ENCODE peak calls at places on chromosomes 6 and 20, in eight cellular contexts. L is left ventricle myocardium inferior, C is right cardiac atrium, F is EH, J is WTC11, R is immature natural killer cell, O is naive B cell, I is thoracic aorta. A is an unnamed sample.

GRCh38 chr6:154749341-154749740 is 16.1 kb downstream of the SCAF8 start:
- DNase-seq in C (no peak), L (no peak), O (no peak), I (no peak), R (no peak), F (no peak), J (no peak), A (no peak)

GRCh38 chr20:24773168-24773567 is 175.9 kb upstream of the CST7 start:
- DNase-seq in J (no peak), F (no peak), L (no peak), C (no peak), R (no peak), I (no peak), O (no peak), A (no peak)

GRCh38 chr6:90025418-90026089 is 131.3 kb downstream of the GJA10 start:
- DNase-seq in J (no peak), F (peak), R (no peak), O (no peak), I (no peak), C (no peak), L (no peak), A (no peak)

GRCh38 chr6:154154389-154154967 is 115.4 kb downstream of the OPRM1 start:
- DNase-seq in L (no peak), O (peak), R (peak), J (peak), I (no peak), C (no peak), F (peak), A (peak)

GRCh38 chr6:108260126-108260808 is 573 bp downstream of the SNX3 start:
- DNase-seq in O (peak), J (peak), C (peak), I (no peak), L (peak), F (peak), R (peak), A (no peak)

GRCh38 chr20:25071722-25072121 is 10.2 kb downstream of the VSX1 start:
- DNase-seq in F (no peak), R (no peak), L (no peak), O (no peak), J (peak), C (no peak), I (no peak), A (no peak)

GRCh38 chr20:36004045-36004444 is 35.7 kb downstream of the CNBD2 start:
- DNase-seq in O (no peak), R (no peak), J (no peak), L (no peak), F (no peak), I (no peak), C (no peak), A (no peak)

GRCh38 chr6:143961868-143962643 is 46.0 kb downstream of the PLAGL1 start:
- DNase-seq in J (no peak), C (no peak), F (no peak), L (no peak), I (no peak), O (no peak), R (no peak), A (no peak)

GRCh38 chr6:75481936-75482593 is 11.5 kb downstream of the FILIP1 start:
- DNase-seq in J (no peak), L (no peak), R (no peak), F (peak), O (no peak), I (no peak), C (no peak), A (no peak)

GRCh38 chr6:10518461-10519216 is 2.5 kb upstream of the GCNT2 start:
- DNase-seq in O (no peak), L (no peak), R (no peak), I (no peak), F (peak), C (no peak), J (no peak), A (no peak)

GRCh38 chr20:31833130-31833930 is 12.1 kb downstream of the FOXS1 start:
- DNase-seq in O (peak), C (peak), R (peak), I (no peak), F (peak), J (peak), L (peak), A (no peak)

GRCh38 chr20:32970115-32970972 is 33.9 kb downstream of the SUN5 start:
- DNase-seq in I (no peak), R (no peak), F (no peak), O (no peak), L (no peak), C (no peak), J (peak), A (no peak)

GRCh38 chr20:50398064-50398463 is 112.1 kb upstream of the PTPN1 start:
- DNase-seq in F (no peak), L (no peak), R (no peak), I (no peak), J (no peak), C (no peak), O (no peak), A (no peak)

GRCh38 chr6:56954389-56955170 is at the start of gene BEND6:
- DNase-seq in F (peak), I (no peak), R (peak), C (peak), O (no peak), L (no peak), J (peak), A (peak)

GRCh38 chr20:1537731-1538058 is 19.8 kb downstream of the SIRPD start:
- DNase-seq in J (no peak), L (peak), F (no peak), O (peak), I (no peak), C (peak), R (no peak), A (no peak)

GRCh38 chr20:48923149-48923718 is 1.7 kb downstream of the ARFGEF2 start:
- DNase-seq in C (no peak), J (no peak), O (no peak), I (no peak), R (no peak), L (no peak), F (no peak), A (no peak)

GRCh38 chr6:121247386-121247785 is 86.9 kb downstream of the TBC1D32 start:
- DNase-seq in J (no peak), O (no peak), I (no peak), L (no peak), R (no peak), F (peak), C (no peak), A (no peak)

GRCh38 chr6:89311853-89312531 is 3.1 kb downstream of the GABRR2 start:
- DNase-seq in F (peak), O (no peak), J (peak), L (peak), C (peak), R (no peak), I (no peak), A (no peak)

GRCh38 chr6:128463942-128464341 is 56.5 kb downstream of the PTPRK start:
- DNase-seq in F (peak), I (no peak), L (no peak), O (no peak), J (no peak), R (no peak), C (no peak), A (no peak)

GRCh38 chr20:62203378-62204030 is 16.6 kb downstream of the HRH3 start:
- DNase-seq in F (peak), L (no peak), R (no peak), J (no peak), I (no peak), O (no peak), C (peak), A (no peak)

GRCh38 chr6:52558266-52559000 is 18.4 kb downstream of the TRAM2 start:
- DNase-seq in R (no peak), I (no peak), O (no peak), L (no peak), J (no peak), C (no peak), F (peak), A (no peak)

GRCh38 chr6:1424306-1424927 is 35.0 kb downstream of the FOXF2 start:
- DNase-seq in F (peak), J (peak), R (no peak), O (no peak), C (no peak), I (no peak), L (peak), A (no peak)

GRCh38 chr6:112118034-112118433 is 30.6 kb downstream of the FAM229B start:
- DNase-seq in J (no peak), C (no peak), F (no peak), I (no peak), L (no peak), O (no peak), R (no peak), A (no peak)

GRCh38 chr6:35970181-35970580 is 49.3 kb upstream of the SRPK1 start:
- DNase-seq in L (no peak), O (no peak), R (no peak), I (no peak), F (peak), J (no peak), C (no peak), A (no peak)

GRCh38 chr6:155121699-155122098 is 126.6 kb downstream of the TIAM2 start:
- DNase-seq in I (no peak), J (peak), L (no peak), C (peak), O (no peak), R (no peak), F (peak), A (no peak)

GRCh38 chr6:154909821-154910220 is 85.3 kb upstream of the TIAM2 start:
- DNase-seq in F (no peak), C (no peak), J (no peak), O (no peak), I (no peak), L (no peak), R (no peak), A (no peak)

GRCh38 chr6:5534643-5535042 is 273.3 kb downstream of the FARS2 start:
- DNase-seq in R (no peak), O (no peak), I (no peak), L (no peak), F (no peak), J (no peak), C (no peak), A (no peak)

GRCh38 chr6:48048460-48049146 is 62.4 kb downstream of the PTCHD4 start:
- DNase-seq in I (no peak), R (no peak), F (no peak), O (no peak), C (no peak), L (no peak), J (no peak), A (no peak)

GRCh38 chr6:33721529-33721928 is 10.0 kb upstream of the UQCC2 start:
- DNase-seq in C (no peak), O (no peak), I (no peak), L (no peak), R (no peak), J (no peak), F (no peak), A (no peak)

GRCh38 chr6:70680396-70680795 is 12.7 kb downstream of the SMAP1 start:
- DNase-seq in F (no peak), L (no peak), R (no peak), C (no peak), O (no peak), I (no peak), J (no peak), A (no peak)

A was measured in Jurkat, Clone E6-1.